ENCODE peak calls at places on chromosomes 16 and 17, in nine cellular contexts. K is prostate gland; I is ascending aorta; G is HCT116; H is CD8-positive, alpha-beta T cell; J is right lobe of liver; C is CD8-positive, alpha-beta memory T cell; F is left ventricle myocardium inferior; M is MM.1S. R is an unnamed sample. For H3K9me3 and H3K36me3, the result is how much of the 10 kb centered on the place peaks cover.

GRCh38 chr16:8849411-8850011 is 19.3 kb downstream of the CARHSP1 start:
- DNase-seq in H (no peak), K (no peak), C (no peak), F (no peak), J (no peak), G (no peak), I (no peak), M (no peak), R (no peak)

GRCh38 chr17:72600934-72601333 is 480.1 kb downstream of the SOX9 start:
- DNase-seq in F (no peak), H (no peak), M (no peak), G (no peak), K (no peak), I (no peak), C (no peak), J (no peak), R (no peak)

GRCh38 chr16:11471548-11471947 is 115.2 kb downstream of the LITAF start:
- DNase-seq in F (no peak), M (no peak), J (no peak), G (no peak), C (no peak), H (no peak), K (no peak), I (no peak), R (no peak)

GRCh38 chr17:76266244-76266938 is 1.2 kb downstream of the UBALD2 start:
- DNase-seq in K (peak), J (no peak), M (no peak), H (peak), I (no peak), F (no peak), G (no peak), C (peak), R (no peak)

GRCh38 chr16:12833939-12834338 is 30.3 kb upstream of the CPPED1 start:
- DNase-seq in J (no peak), K (no peak), G (peak), I (peak), C (no peak), F (no peak), H (no peak), M (no peak), R (no peak)

GRCh38 chr16:58196898-58197313 is 1.0 kb downstream of the CSNK2A2 start:
- DNase-seq in J (no peak), K (no peak), G (no peak), M (no peak), H (no peak), C (no peak), I (no peak), F (no peak), R (no peak)

GRCh38 chr16:5633845-5634440 is 536.3 kb upstream of the EEF2KMT start:
- DNase-seq in C (no peak), G (peak), F (no peak), M (peak), I (no peak), K (no peak), J (no peak), H (no peak), R (no peak)

GRCh38 chr16:85782476-85782875 is 16.9 kb downstream of the EMC8 start:
- DNase-seq in H (no peak), C (no peak), J (no peak), M (no peak), K (no peak), G (no peak), I (no peak), F (no peak), R (no peak)

GRCh38 chr16:89035013-89035697 is 58.1 kb upstream of the CBFA2T3 start:
- DNase-seq in K (no peak), J (peak), C (peak), I (no peak), M (no peak), F (no peak), H (no peak), G (no peak), R (no peak)

GRCh38 chr16:27195941-27196595 is 7.3 kb upstream of the KDM8 start:
- DNase-seq in K (no peak), F (no peak), J (no peak), I (no peak), G (no peak), C (peak), M (no peak), H (peak), R (no peak)

DNA sequence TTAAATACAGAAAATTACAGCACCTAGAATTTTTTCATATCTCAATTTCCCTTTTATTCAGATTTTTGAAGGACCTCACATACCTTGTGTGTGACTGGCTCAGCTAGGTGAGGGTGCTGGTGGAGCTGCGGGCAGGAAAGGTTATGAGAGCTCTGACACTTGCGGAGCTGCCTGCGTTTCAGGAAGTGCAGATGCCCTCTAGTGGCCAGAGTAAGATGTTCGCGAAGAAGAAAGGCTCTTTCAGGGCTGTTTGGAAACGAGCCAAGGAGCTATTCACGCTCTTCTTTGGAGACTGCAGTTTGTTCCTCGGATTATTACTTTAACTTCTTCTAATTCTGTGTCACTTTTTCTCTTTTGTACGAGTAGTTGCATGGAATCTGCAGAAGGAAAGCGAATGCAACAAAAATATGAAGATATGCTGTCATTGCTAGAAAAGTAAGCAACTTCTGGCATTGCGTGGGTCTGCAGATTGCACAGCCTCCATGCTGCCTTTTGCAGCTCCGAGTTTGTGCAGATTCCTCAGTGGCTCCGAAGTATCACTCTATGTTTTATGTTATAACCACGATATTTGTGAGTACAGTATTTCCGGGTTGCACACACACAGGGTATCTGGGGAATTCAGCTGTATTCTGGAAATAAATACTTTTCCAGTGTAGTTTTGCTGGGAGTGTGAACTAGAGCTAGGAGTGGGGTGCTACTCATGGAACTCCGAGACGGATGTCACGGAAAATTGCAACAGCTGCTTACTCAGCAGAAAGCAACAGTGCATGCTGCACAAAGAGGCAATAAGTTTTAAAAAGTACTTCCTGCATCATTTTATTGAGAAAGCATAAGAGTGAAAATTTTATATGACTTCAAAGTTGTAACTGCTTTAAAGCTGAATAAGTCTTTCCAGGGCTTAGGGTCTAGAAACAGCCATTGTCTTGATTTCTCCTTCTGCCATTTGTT is 46.3 kb downstream of the DNAH9 start:
- DNase-seq in G (peak), I (no peak), H (no peak), M (peak), K (peak), J (no peak), C (no peak), F (peak), R (peak)
- H3K9me3 ChIP-seq in G (under half), I (under half), H (under half), M (under half), K (under half), J (under half), C (under half), F (under half), R (under half)

GRCh38 chr16:10069374-10069773 is 112.9 kb downstream of the GRIN2A start:
- DNase-seq in C (no peak), J (no peak), H (no peak), I (no peak), G (no peak), M (no peak), K (no peak), F (peak), R (no peak)
- H3K27ac ChIP-seq in C (no peak), J (no peak), H (no peak), I (no peak), G (no peak), M (no peak), K (no peak), F (no peak), R (no peak)

GRCh38 chr17:81282141-81282540 is 13.0 kb downstream of the SLC38A10 start:
- DNase-seq in C (no peak), F (no peak), M (no peak), G (no peak), K (no peak), I (no peak), J (no peak), H (no peak), R (no peak)
- H3K36me3 ChIP-seq in C (under half), F (half or more), M (under half), G (under half), K (under half), I (under half), J (under half), H (under half), R (half or more)

GRCh38 chr16:35194681-35195080 is 1735.3 kb downstream of the TP53TG3F start:
- DNase-seq in H (no peak), M (no peak), G (no peak), F (no peak), J (no peak), K (no peak), C (no peak), I (no peak), R (no peak)

GRCh38 chr16:35195864-35196216 is 1736.4 kb downstream of the TP53TG3F start:
- DNase-seq in J (no peak), K (no peak), M (no peak), H (no peak), I (no peak), F (no peak), C (no peak), G (no peak), R (no peak)

GRCh38 chr16:35195173-35195863 is 1735.9 kb downstream of the TP53TG3F start:
- DNase-seq in M (no peak), H (no peak), I (no peak), F (no peak), J (no peak), K (no peak), C (no peak), G (no peak), R (peak)

GRCh38 chr16:35197656-35198055 is 1738.2 kb downstream of the TP53TG3F start:
- DNase-seq in M (no peak), C (no peak), J (no peak), H (no peak), G (no peak), K (no peak), F (no peak), I (no peak), R (no peak)

DNA sequence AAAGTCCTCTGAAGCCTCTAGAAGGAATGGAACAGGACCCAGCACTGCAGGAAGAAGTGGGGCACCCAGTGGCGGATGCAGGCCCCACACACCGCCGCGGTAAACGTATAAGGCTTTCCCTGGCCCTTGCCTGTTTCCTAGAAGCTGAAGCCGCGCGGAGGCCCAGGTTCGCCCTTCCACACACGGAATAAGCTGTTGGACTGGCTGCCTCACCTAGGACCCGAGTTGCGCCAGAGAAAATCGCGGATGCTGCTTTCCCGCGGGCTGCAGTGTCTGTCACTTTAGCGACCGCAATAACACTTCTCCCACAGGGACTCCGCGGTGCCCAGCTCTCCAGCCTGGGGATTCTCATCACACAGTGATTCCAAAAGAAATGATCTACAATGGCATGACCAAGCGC is 1736.9 kb downstream of the TP53TG3F start:
- DNase-seq in F (no peak), G (no peak), K (no peak), C (no peak), I (no peak), H (no peak), M (no peak), J (no peak), R (no peak)
- H3K9me3 ChIP-seq in F (under half), G (under half), K (under half), C (under half), I (under half), H (under half), M (under half), J (under half), R (under half)

R was measured in left lung.